ENCODE peak calls at places on chromosomes 3 and 15, in ten cellular contexts. H is IMR-90, N is thoracic aorta, X is Caco-2, K is mammary epithelial cell, L is thyroid gland, W is tibial artery, Y is hepatocyte, U is breast epithelium, S is OCI-LY7. G is an unnamed sample. For H3K4me1, the result is how much of the 10 kb centered on the place peaks cover.

GRCh38 chr15:63463793-63464192 is 40.6 kb upstream of the USP3 start:
- DNase-seq in H (no peak), N (no peak), X (no peak), K (no peak), L (no peak), W (no peak), Y (no peak), U (no peak), S (no peak), G (peak)

GRCh38 chr15:63509933-63510547 is 5.6 kb downstream of the USP3 start:
- DNase-seq in H (peak), N (no peak), X (no peak), K (peak), L (no peak), W (no peak), Y (no peak), U (no peak), S (no peak), G (no peak)

GRCh38 chr3:111785034-111785433 is 74.0 kb upstream of the PHLDB2 start:
- DNase-seq in H (no peak), N (no peak), X (no peak), K (no peak), L (no peak), W (no peak), Y (no peak), U (no peak), S (no peak), G (no peak)

GRCh38 chr3:172040976-172041963 is 1.9 kb downstream of the FNDC3B start:
- DNase-seq in H (peak), N (no peak), X (no peak), K (peak), L (peak), W (peak), Y (peak), U (peak), S (no peak), G (peak)

GRCh38 chr3:185976977-185977678 is 39.3 kb upstream of the TRA2B start:
- DNase-seq in H (peak), N (no peak), X (peak), K (peak), L (peak), W (peak), Y (peak), U (peak), S (peak), G (peak)

GRCh38 chr3:190566043-190566933 is 52.4 kb downstream of the IL1RAP start:
- DNase-seq in H (peak), N (peak), X (peak), K (peak), L (peak), W (peak), Y (peak), U (peak), S (no peak), G (peak)

GRCh38 chr3:155948476-155948875 is 78.0 kb downstream of the GMPS start:
- DNase-seq in H (peak), N (no peak), X (no peak), K (no peak), L (no peak), W (no peak), Y (no peak), U (no peak), S (no peak), G (no peak)

GRCh38 chr15:29309139-29309538 is 39.5 kb upstream of the NSMCE3 start:
- DNase-seq in H (no peak), N (no peak), X (no peak), K (no peak), L (no peak), W (no peak), Y (no peak), U (no peak), S (peak), G (no peak)

GRCh38 chr3:48561045-48561736 is 2.4 kb downstream of the UCN2 start:
- DNase-seq in H (peak), N (no peak), X (peak), K (no peak), L (peak), W (peak), Y (peak), U (peak), S (peak), G (peak)

GRCh38 chr3:20608054-20608738 is 422.2 kb upstream of the SGO1 start:
- DNase-seq in H (no peak), N (no peak), X (no peak), K (no peak), L (no peak), W (peak), Y (no peak), U (no peak), S (no peak), G (no peak)

GRCh38 chr15:59166156-59166555 is 40.5 kb upstream of the LDHAL6B start:
- DNase-seq in H (peak), N (no peak), X (peak), K (no peak), L (no peak), W (no peak), Y (no peak), U (no peak), S (no peak), G (no peak)

GRCh38 chr3:114809668-114810413 is 337.2 kb downstream of the ZBTB20 start:
- DNase-seq in H (peak), N (no peak), X (no peak), K (peak), L (peak), W (no peak), Y (peak), U (no peak), S (no peak), G (no peak)

GRCh38 chr3:41362638-41363559 is 163.6 kb downstream of the CTNNB1 start:
- DNase-seq in H (no peak), N (no peak), X (no peak), K (no peak), L (peak), W (no peak), Y (peak), U (no peak), S (no peak), G (no peak)

GRCh38 chr3:41369838-41370237 is 170.5 kb downstream of the CTNNB1 start:
- DNase-seq in H (no peak), N (no peak), X (no peak), K (no peak), L (no peak), W (no peak), Y (no peak), U (no peak), S (no peak), G (no peak)

GRCh38 chr3:41365973-41366372 is 166.7 kb downstream of the CTNNB1 start:
- DNase-seq in H (no peak), N (no peak), X (no peak), K (no peak), L (no peak), W (no peak), Y (no peak), U (no peak), S (no peak), G (no peak)

GRCh38 chr3:41363830-41364523 is 164.7 kb downstream of the CTNNB1 start:
- DNase-seq in H (no peak), N (no peak), X (peak), K (no peak), L (no peak), W (no peak), Y (no peak), U (no peak), S (no peak), G (no peak)

GRCh38 chr3:41364736-41365135 is 165.4 kb downstream of the CTNNB1 start:
- DNase-seq in H (no peak), N (no peak), X (no peak), K (no peak), L (no peak), W (no peak), Y (no peak), U (no peak), S (no peak), G (no peak)
- TF ChIP-seq CTCF in H (no peak), N (no peak), X (no peak), K (no peak), L (no peak), W (no peak), Y (peak), U (no peak), S (no peak), G (no peak)

GRCh38 chr3:13113346-13114335 is 40.4 kb upstream of the IQSEC1 start:
- DNase-seq in H (no peak), N (no peak), X (no peak), K (no peak), L (no peak), W (peak), Y (no peak), U (no peak), S (peak), G (no peak)

GRCh38 chr3:13110678-13111116 is 37.5 kb upstream of the IQSEC1 start:
- DNase-seq in H (no peak), N (no peak), X (no peak), K (peak), L (no peak), W (peak), Y (peak), U (peak), S (peak), G (peak)

GRCh38 chr3:13111874-13112520 is 38.8 kb upstream of the IQSEC1 start:
- DNase-seq in H (no peak), N (no peak), X (peak), K (no peak), L (no peak), W (peak), Y (no peak), U (no peak), S (no peak), G (peak)

GRCh38 chr3:13111173-13111873 is 38.1 kb upstream of the IQSEC1 start:
- DNase-seq in H (no peak), N (no peak), X (no peak), K (peak), L (peak), W (peak), Y (no peak), U (peak), S (peak), G (peak)

GRCh38 chr3:13112521-13113345 is 39.5 kb upstream of the IQSEC1 start:
- DNase-seq in H (no peak), N (no peak), X (no peak), K (no peak), L (no peak), W (peak), Y (no peak), U (no peak), S (no peak), G (no peak)
- H3K4me1 ChIP-seq in H (under half), N (under half), X (under half), K (under half), L (under half), W (under half), Y (under half), U (under half), S (under half), G (under half)

DNA sequence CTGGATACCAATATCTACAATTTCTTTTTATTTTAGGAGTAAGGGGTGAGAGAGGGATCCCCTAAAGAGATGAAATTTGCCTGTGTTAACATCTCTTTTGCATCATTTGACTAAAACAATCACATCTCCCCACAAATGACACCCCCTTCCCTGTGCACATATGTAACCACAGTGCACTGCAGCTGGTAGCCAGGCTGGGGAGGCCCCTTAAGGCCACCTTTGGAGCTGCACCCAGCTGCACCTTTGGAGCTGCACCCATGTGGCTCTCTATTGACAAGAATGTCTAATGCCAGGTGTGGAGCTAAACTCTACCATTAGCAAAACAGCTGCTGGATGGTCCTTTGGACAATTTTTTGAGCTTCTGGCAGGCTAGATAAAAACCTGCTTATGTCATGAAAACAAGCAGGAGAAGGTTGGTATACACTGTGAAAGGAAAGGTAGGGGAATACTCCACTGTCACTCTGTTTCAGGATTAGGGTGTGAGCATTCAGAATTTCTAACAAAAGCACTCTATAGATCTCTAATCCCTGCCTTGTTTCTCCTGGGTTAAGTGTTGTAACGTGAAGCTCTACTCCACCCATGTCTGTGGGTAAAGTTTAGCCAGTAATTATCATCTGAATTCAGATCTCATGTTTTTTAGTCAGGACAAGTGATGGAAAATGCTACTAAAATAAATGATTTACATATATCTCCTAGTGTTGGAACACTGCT is 52.1 kb downstream of the TFG start:
- DNase-seq in H (no peak), N (no peak), X (peak), K (no peak), L (no peak), W (no peak), Y (peak), U (no peak), S (peak), G (no peak)
- TF ChIP-seq CTCF in H (no peak), N (no peak), X (peak), K (peak), L (no peak), W (no peak), Y (peak), U (no peak), S (peak), G (no peak)

GRCh38 chr3:71064288-71064975 is 519.1 kb downstream of the FOXP1 start:
- DNase-seq in H (peak), N (no peak), X (peak), K (peak), L (peak), W (peak), Y (no peak), U (peak), S (peak), G (peak)
- H3K4me1 ChIP-seq in H (under half), N (under half), X (half or more), K (half or more), L (under half), W (under half), Y (under half), U (under half), S (half or more), G (under half)

GRCh38 chr3:79866162-79866561 is 98.4 kb upstream of the ROBO1 start:
- DNase-seq in H (no peak), N (no peak), X (no peak), K (no peak), L (no peak), W (no peak), Y (no peak), U (no peak), S (no peak), G (no peak)
- TF ChIP-seq CTCF in H (no peak), N (no peak), X (no peak), K (no peak), L (no peak), W (no peak), Y (no peak), U (no peak), S (no peak), G (no peak)

DNA sequence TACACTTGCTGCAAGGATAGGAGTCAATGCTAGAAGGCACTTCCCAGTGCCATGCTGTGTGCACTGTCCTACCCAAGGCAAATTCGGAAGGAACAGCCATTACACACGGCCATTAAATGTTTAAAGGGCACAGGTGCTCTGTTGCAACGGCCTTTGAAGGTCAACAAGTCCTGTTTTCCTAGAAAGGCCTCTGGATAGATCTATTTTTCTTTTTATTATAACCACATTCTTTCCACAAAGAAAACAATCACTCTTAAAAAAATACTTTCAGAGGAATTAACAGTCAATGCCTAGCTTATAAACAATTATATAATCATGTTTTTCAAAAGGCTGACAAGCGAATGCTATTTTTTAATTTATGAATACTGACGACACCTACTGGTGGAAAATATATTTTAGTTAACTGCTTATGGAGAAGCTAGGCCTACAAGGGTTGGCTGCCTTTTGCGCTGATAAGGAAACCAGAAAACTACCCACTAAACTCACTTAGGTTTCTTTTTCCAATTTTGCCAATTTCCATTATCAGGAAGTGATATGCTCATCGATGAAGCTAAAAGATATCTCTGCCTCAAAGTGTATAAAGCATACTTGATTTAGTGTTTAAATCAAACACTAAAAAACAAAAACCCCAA is 2.4 kb downstream of the ARHGEF3 start:
- DNase-seq in H (peak), N (no peak), X (peak), K (peak), L (no peak), W (no peak), Y (peak), U (no peak), S (peak), G (no peak)
- H3K4me1 ChIP-seq in H (under half), N (under half), X (under half), K (under half), L (under half), W (under half), Y (under half), U (under half), S (under half), G (under half)

GRCh38 chr3:165505657-165506056 is 309.5 kb upstream of the SLITRK3 start:
- DNase-seq in H (no peak), N (no peak), X (no peak), K (no peak), L (no peak), W (no peak), Y (peak), U (no peak), S (no peak), G (peak)
- TF ChIP-seq CTCF in H (no peak), N (no peak), X (no peak), K (no peak), L (no peak), W (no peak), Y (no peak), U (no peak), S (no peak), G (no peak)

GRCh38 chr15:98789020-98789419 is 140.7 kb downstream of the IGF1R start:
- DNase-seq in H (no peak), N (no peak), X (no peak), K (no peak), L (no peak), W (no peak), Y (no peak), U (no peak), S (no peak), G (no peak)
- H3K4me1 ChIP-seq in H (under half), N (under half), X (under half), K (under half), L (under half), W (under half), Y (half or more), U (under half), S (under half), G (under half)

GRCh38 chr15:45378913-45379262 is 544 bp upstream of the GATM start:
- DNase-seq in H (no peak), N (no peak), X (no peak), K (no peak), L (no peak), W (no peak), Y (no peak), U (no peak), S (no peak), G (no peak)

GRCh38 chr15:45377630-45378148 is 655 bp downstream of the GATM start:
- DNase-seq in H (no peak), N (peak), X (no peak), K (no peak), L (peak), W (peak), Y (peak), U (no peak), S (no peak), G (peak)

GRCh38 chr15:45376300-45376928 is 1.9 kb downstream of the GATM start:
- DNase-seq in H (no peak), N (no peak), X (no peak), K (no peak), L (no peak), W (no peak), Y (no peak), U (no peak), S (no peak), G (no peak)

GRCh38 chr15:45376967-45377629 is 1.2 kb downstream of the GATM start:
- DNase-seq in H (no peak), N (no peak), X (no peak), K (no peak), L (no peak), W (no peak), Y (no peak), U (no peak), S (no peak), G (no peak)

DNA sequence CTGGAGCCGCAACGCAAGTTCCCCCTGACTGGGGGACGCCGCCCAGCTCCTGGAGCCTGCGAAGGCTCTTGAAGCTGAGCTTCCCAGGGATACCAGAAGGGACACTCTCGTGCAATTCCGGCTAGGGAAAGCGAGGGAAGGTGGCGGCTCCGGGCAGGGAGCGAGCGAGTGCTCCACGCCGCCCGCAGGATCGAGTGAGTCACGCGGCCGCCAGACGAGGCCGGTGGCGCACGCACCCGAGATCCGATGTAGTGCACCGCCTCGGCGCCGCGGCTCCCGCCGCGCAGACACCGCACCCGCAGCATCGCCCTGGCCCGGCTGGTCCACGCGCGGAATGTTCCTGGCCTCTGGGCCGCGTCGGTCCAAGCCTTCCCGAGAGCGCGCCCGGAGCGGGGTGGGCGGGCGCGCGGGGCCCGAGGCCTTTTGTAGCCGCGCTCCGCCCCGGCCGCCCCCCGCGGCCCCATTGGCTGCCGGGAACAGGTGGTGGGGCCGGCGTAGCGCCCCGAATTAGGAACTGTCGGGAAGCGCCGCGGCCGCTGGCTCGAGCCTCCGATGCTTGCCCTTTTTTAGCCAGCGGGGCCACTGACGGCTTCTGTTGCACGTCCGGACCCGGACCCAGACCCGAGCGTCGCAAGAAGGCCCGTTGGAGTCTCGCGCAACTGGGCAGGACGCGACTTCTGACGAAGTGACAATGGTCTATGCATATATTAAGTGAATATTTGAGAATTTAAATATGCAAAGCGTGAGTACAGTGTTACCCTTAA is at the start of gene GATM:
- DNase-seq in H (peak), N (peak), X (no peak), K (peak), L (peak), W (peak), Y (peak), U (peak), S (no peak), G (peak)
- TF ChIP-seq CTCF in H (peak), N (peak), X (no peak), K (peak), L (peak), W (peak), Y (peak), U (peak), S (peak), G (no peak)

GRCh38 chr3:16124636-16125035 is 49.8 kb upstream of the GALNT15 start:
- DNase-seq in H (peak), N (no peak), X (no peak), K (peak), L (no peak), W (no peak), Y (no peak), U (no peak), S (no peak), G (no peak)

GRCh38 chr3:16130066-16130465 is 44.4 kb upstream of the GALNT15 start:
- DNase-seq in H (peak), N (no peak), X (no peak), K (no peak), L (peak), W (peak), Y (no peak), U (no peak), S (no peak), G (no peak)

GRCh38 chr3:16127257-16127656 is 47.2 kb upstream of the GALNT15 start:
- DNase-seq in H (no peak), N (no peak), X (no peak), K (no peak), L (no peak), W (no peak), Y (no peak), U (no peak), S (no peak), G (no peak)

GRCh38 chr3:16122661-16123060 is 51.8 kb upstream of the GALNT15 start:
- DNase-seq in H (no peak), N (no peak), X (no peak), K (peak), L (no peak), W (no peak), Y (no peak), U (peak), S (no peak), G (no peak)

GRCh38 chr3:16126634-16127033 is 47.8 kb upstream of the GALNT15 start:
- DNase-seq in H (no peak), N (no peak), X (no peak), K (no peak), L (no peak), W (no peak), Y (no peak), U (no peak), S (no peak), G (no peak)
- H3K4me1 ChIP-seq in H (under half), N (under half), X (under half), K (under half), L (under half), W (under half), Y (under half), U (under half), S (under half), G (under half)

G was measured in colonic mucosa.